ENCODE peak calls at places on chromosomes 2 and 18, in six cellular contexts. C is SK-N-MC; K is HAP-1; J is activated naive CD8-positive, alpha-beta T cell treated with anti-CD3 and anti-CD28 coated beads, Interleukin-2, amount 50 U/mL, for 24 hours; E is activated B cell treated with CpG ODN at 0.5 μM for 24 hours; R is germinal center. A is an unnamed sample.

GRCh38 chr2:221166283-221166682 is 405.8 kb downstream of the EPHA4 start:
- DNase-seq in J (no peak), R (peak), E (no peak), K (no peak), C (peak), A (peak)

GRCh38 chr18:31424383-31424988 is 23.1 kb upstream of the DSG3 start:
- DNase-seq in R (no peak), K (peak), E (no peak), J (peak), C (no peak), A (peak)

GRCh38 chr2:113132622-113133021 is 5.2 kb downstream of the IL1RN start:
- DNase-seq in K (no peak), J (no peak), R (no peak), C (no peak), E (no peak), A (no peak)

GRCh38 chr2:7857904-7858303 is 824.0 kb upstream of the ID2 start:
- DNase-seq in R (no peak), E (no peak), K (no peak), J (no peak), C (no peak), A (no peak)

GRCh38 chr2:26302846-26303245 is 43.1 kb upstream of the SELENOI start:
- DNase-seq in R (no peak), J (no peak), E (no peak), C (no peak), K (no peak), A (no peak)

GRCh38 chr2:212831671-212832199 is 293.1 kb upstream of the ERBB4 start:
- DNase-seq in J (no peak), K (no peak), C (no peak), E (no peak), R (no peak), A (no peak)

GRCh38 chr2:165793779-165794519 is at the start of gene GALNT3:
- DNase-seq in C (no peak), E (peak), J (peak), R (peak), K (no peak), A (no peak)

GRCh38 chr18:29003194-29003593 is 826.3 kb upstream of the CDH2 start:
- DNase-seq in R (no peak), E (no peak), K (peak), J (no peak), C (peak), A (no peak)

GRCh38 chr18:2914844-2915243 is 68.0 kb downstream of the EMILIN2 start:
- DNase-seq in R (no peak), E (no peak), K (no peak), C (no peak), J (no peak), A (no peak)

GRCh38 chr2:73268831-73269685 is 15.2 kb downstream of the FBXO41 start:
- DNase-seq in K (no peak), R (peak), C (no peak), E (peak), J (peak), A (no peak)

GRCh38 chr2:145811467-145812162 is 1291.7 kb upstream of the ZEB2 start:
- DNase-seq in C (no peak), R (no peak), J (no peak), K (no peak), E (no peak), A (no peak)

GRCh38 chr2:19682493-19682892 is 219.3 kb downstream of the TTC32 start:
- DNase-seq in E (no peak), K (no peak), C (no peak), R (no peak), J (no peak), A (no peak)

GRCh38 chr2:26892916-26893524 is 45.1 kb downstream of the DPYSL5 start:
- DNase-seq in C (no peak), J (no peak), E (no peak), R (no peak), K (no peak), A (no peak)

GRCh38 chr2:36525245-36525644 is 72.7 kb downstream of the FEZ2 start:
- DNase-seq in C (no peak), J (no peak), K (no peak), E (no peak), R (no peak), A (no peak)